ENCODE peak calls at places on chromosomes 7 and 10, in five cellular contexts. One of them, this sample, is unnamed.

GRCh38 chr7:110841840-110842579 is 248.9 kb upstream of the LRRN3 start:
- DNase-seq in DMS153: no peak
- DNase-seq in GM04503: no peak
- DNase-seq in right cardiac atrium: no peak
- DNase-seq in HAP-1: no peak
- DNase-seq in this sample: no peak

GRCh38 chr10:77737608-77738007 is 100.0 kb upstream of the KCNMA1 start:
- DNase-seq in GM04503: peak; percentile 96
- DNase-seq in right cardiac atrium: no peak
- DNase-seq in DMS153: no peak
- DNase-seq in HAP-1: no peak
- DNase-seq in this sample: no peak

GRCh38 chr7:116236020-116236630 is 25.8 kb downstream of the TES start:
- DNase-seq in GM04503: no peak
- DNase-seq in HAP-1: peak; percentile 50
- DNase-seq in right cardiac atrium: peak; percentile 34
- DNase-seq in DMS153: no peak
- DNase-seq in this sample: peak; percentile 67

GRCh38 chr7:44971991-44972441 is 6.8 kb downstream of the MYO1G start:
- DNase-seq in DMS153: peak; percentile 80
- DNase-seq in right cardiac atrium: no peak
- DNase-seq in GM04503: no peak
- DNase-seq in HAP-1: no peak
- DNase-seq in this sample: no peak

GRCh38 chr10:8712653-8713052 is 658.2 kb downstream of the GATA3 start:
- DNase-seq in HAP-1: no peak
- DNase-seq in GM04503: no peak
- DNase-seq in right cardiac atrium: no peak
- DNase-seq in DMS153: no peak
- DNase-seq in this sample: no peak

GRCh38 chr7:299169-299568 is 9.2 kb downstream of the FOXL3 start:
- DNase-seq in HAP-1: no peak
- DNase-seq in DMS153: no peak
- DNase-seq in right cardiac atrium: no peak
- DNase-seq in GM04503: no peak
- DNase-seq in this sample: no peak

GRCh38 chr7:132933076-132933466 is 148.8 kb downstream of the CHCHD3 start:
- DNase-seq in GM04503: peak; percentile 37
- DNase-seq in DMS153: no peak
- DNase-seq in HAP-1: no peak
- DNase-seq in right cardiac atrium: no peak
- DNase-seq in this sample: no peak

GRCh38 chr10:100009793-100010676 is at the start of gene DNMBP:
- DNase-seq in right cardiac atrium: peak; percentile 91
- DNase-seq in DMS153: peak; percentile 22
- DNase-seq in GM04503: no peak
- DNase-seq in HAP-1: peak; percentile 87
- DNase-seq in this sample: peak; percentile 85

GRCh38 chr7:141242568-141242967 is 168.7 kb downstream of the TMEM178B start:
- DNase-seq in GM04503: no peak
- DNase-seq in DMS153: no peak
- DNase-seq in HAP-1: no peak
- DNase-seq in right cardiac atrium: no peak
- DNase-seq in this sample: no peak

GRCh38 chr7:38574121-38574520 is 57.1 kb downstream of the AMPH start:
- DNase-seq in DMS153: no peak
- DNase-seq in HAP-1: no peak
- DNase-seq in GM04503: no peak
- DNase-seq in right cardiac atrium: no peak
- DNase-seq in this sample: no peak

GRCh38 chr10:97319671-97320479 is 804 bp downstream of the FRAT1 start:
- DNase-seq in HAP-1: peak; percentile 69
- DNase-seq in GM04503: no peak
- DNase-seq in DMS153: peak; percentile 54
- DNase-seq in right cardiac atrium: peak; percentile 49
- DNase-seq in this sample: peak; percentile 72

GRCh38 chr7:76403780-76404494 is 5.6 kb downstream of the SSC4D start:
- DNase-seq in DMS153: no peak
- DNase-seq in GM04503: no peak
- DNase-seq in right cardiac atrium: no peak
- DNase-seq in HAP-1: no peak
- DNase-seq in this sample: no peak

GRCh38 chr7:6380310-6381095 is 67.3 kb downstream of the DAGLB start:
- DNase-seq in GM04503: no peak
- DNase-seq in HAP-1: no peak
- DNase-seq in right cardiac atrium: no peak
- DNase-seq in DMS153: no peak
- DNase-seq in this sample: no peak

GRCh38 chr10:100998183-100998990 is 1.2 kb upstream of the LZTS2 start:
- DNase-seq in GM04503: no peak
- DNase-seq in HAP-1: peak; percentile 94
- DNase-seq in right cardiac atrium: peak; percentile 84
- DNase-seq in DMS153: peak; percentile 75
- DNase-seq in this sample: peak; percentile 71

GRCh38 chr10:109695988-109696387 is 227.3 kb downstream of the XPNPEP1 start:
- DNase-seq in right cardiac atrium: no peak
- DNase-seq in HAP-1: no peak
- DNase-seq in DMS153: no peak
- DNase-seq in GM04503: no peak
- DNase-seq in this sample: no peak

GRCh38 chr7:47482013-47482761 is 99.7 kb downstream of the TNS3 start:
- DNase-seq in HAP-1: no peak
- DNase-seq in GM04503: peak; percentile 78
- DNase-seq in DMS153: no peak
- DNase-seq in right cardiac atrium: peak; percentile 62
- DNase-seq in this sample: no peak

GRCh38 chr7:143372070-143372469 is 9.1 kb upstream of the ZYX start:
- DNase-seq in HAP-1: no peak
- DNase-seq in GM04503: no peak
- DNase-seq in right cardiac atrium: no peak
- DNase-seq in DMS153: no peak
- DNase-seq in this sample: peak; percentile 60

GRCh38 chr7:117555260-117555659 is 75.4 kb downstream of the CFTR start:
- DNase-seq in DMS153: peak; percentile 30
- DNase-seq in GM04503: no peak
- DNase-seq in HAP-1: no peak
- DNase-seq in right cardiac atrium: no peak
- DNase-seq in this sample: no peak

GRCh38 chr7:21365866-21366624 is 61.8 kb upstream of the SP4 start:
- DNase-seq in DMS153: peak; percentile 96
- DNase-seq in right cardiac atrium: no peak
- DNase-seq in HAP-1: no peak
- DNase-seq in GM04503: no peak
- DNase-seq in this sample: no peak

GRCh38 chr10:106615081-106615480 is 549.4 kb downstream of the SORCS1 start:
- DNase-seq in DMS153: no peak
- DNase-seq in HAP-1: no peak
- DNase-seq in right cardiac atrium: no peak
- DNase-seq in GM04503: peak; percentile 9
- DNase-seq in this sample: no peak

GRCh38 chr7:4633012-4633411 is 49.1 kb upstream of the FOXK1 start:
- DNase-seq in HAP-1: no peak
- DNase-seq in GM04503: no peak
- DNase-seq in DMS153: no peak
- DNase-seq in right cardiac atrium: no peak
- DNase-seq in this sample: no peak

GRCh38 chr10:11865561-11865960 is 42.4 kb downstream of the PROSER2 start:
- DNase-seq in GM04503: no peak
- DNase-seq in HAP-1: no peak
- DNase-seq in DMS153: no peak
- DNase-seq in right cardiac atrium: no peak
- DNase-seq in this sample: no peak

This sample was measured in activated CD8-positive, alpha-beta T cell treated with anti-CD3 and anti-CD28 coated beads, Interleukin-2, amount 10 ng/mL, durations not matched to agents 7 days and 5 days.